ENCODE peak calls at places on chromosome X, in eight cellular contexts. J is neuronal stem cell; L is head of caudate nucleus; F is fibroblast of mammary gland; Q is progenitor cell of endocrine pancreas; O is stimulated activated CD4-positive, alpha-beta T cell treated with anti-CD3 and anti-CD28 coated beads, Interleukin-15, amount 100 ng/mL, for 1 hour; G is epithelial cell of esophagus; R is tibial artery. C is an unnamed sample.

GRCh38 chrX:153775631-153776595 is 4.9 kb upstream of the SRPK3 start:
- DNase-seq in G (no peak), O (no peak), L (no peak), Q (no peak), R (no peak), F (no peak), J (no peak), C (no peak)

GRCh38 chrX:41526268-41526667 is 79.1 kb downstream of the NYX start:
- DNase-seq in F (no peak), L (no peak), Q (no peak), R (no peak), J (no peak), G (no peak), O (no peak), C (no peak)

GRCh38 chrX:46913710-46914109 is 1.5 kb downstream of the JADE3 start:
- DNase-seq in J (peak), L (no peak), R (no peak), Q (peak), O (no peak), F (peak), G (peak), C (no peak)

GRCh38 chrX:130136497-130136896 is 26.2 kb upstream of the ELF4 start:
- DNase-seq in F (no peak), Q (no peak), O (no peak), L (no peak), G (no peak), R (no peak), J (no peak), C (no peak)

GRCh38 chrX:1417921-1418875 is 26.3 kb upstream of the SLC25A6 start:
- DNase-seq in R (no peak), J (no peak), Q (no peak), O (no peak), L (no peak), G (no peak), F (no peak), C (no peak)

GRCh38 chrX:143017272-143017671 is 8.5 kb upstream of the SPANXN4 start:
- DNase-seq in R (no peak), Q (no peak), J (no peak), L (no peak), O (no peak), F (no peak), G (no peak), C (peak)

GRCh38 chrX:133215747-133216146 is 2.4 kb downstream of the TFDP3 start:
- DNase-seq in F (peak), Q (no peak), G (peak), O (no peak), R (no peak), J (peak), L (no peak), C (no peak)

GRCh38 chrX:53239474-53239873 is 14.5 kb upstream of the KDM5C start:
- DNase-seq in G (no peak), J (no peak), O (no peak), L (no peak), F (peak), R (no peak), Q (no peak), C (no peak)

GRCh38 chrX:31832263-31832662 is 760.4 kb upstream of the FTHL17 start:
- DNase-seq in J (no peak), F (no peak), R (no peak), G (peak), L (no peak), Q (no peak), O (no peak), C (peak)

GRCh38 chrX:110081320-110081719 is 78.4 kb downstream of the TMEM164 start:
- DNase-seq in L (no peak), R (no peak), J (no peak), F (no peak), G (no peak), O (no peak), Q (no peak), C (no peak)

GRCh38 chrX:34956915-34957314 is 14.3 kb downstream of the FAM47B start:
- DNase-seq in F (peak), Q (no peak), J (no peak), L (no peak), O (no peak), G (peak), R (no peak), C (peak)

GRCh38 chrX:21639775-21640174 is 18.4 kb downstream of the KLHL34 start:
- DNase-seq in Q (no peak), O (no peak), F (no peak), G (no peak), L (no peak), J (no peak), R (no peak), C (no peak)

GRCh38 chrX:115560978-115561604 is at the start of gene PLS3:
- DNase-seq in G (peak), F (peak), R (peak), O (no peak), J (peak), L (peak), Q (peak), C (peak)

GRCh38 chrX:10741003-10741402 is 120.6 kb upstream of the MID1 start:
- DNase-seq in G (no peak), R (no peak), L (no peak), J (no peak), F (no peak), O (no peak), Q (no peak), C (no peak)

GRCh38 chrX:50071507-50071906 is 129.3 kb downstream of the AKAP4 start:
- DNase-seq in L (no peak), R (no peak), G (no peak), F (no peak), Q (no peak), J (no peak), O (no peak), C (no peak)

GRCh38 chrX:102746134-102746584 is 25.6 kb downstream of the GPRASP3 start:
- DNase-seq in Q (no peak), O (no peak), R (no peak), F (peak), L (peak), J (no peak), G (peak), C (no peak)

GRCh38 chrX:150150081-150150779 is 211.9 kb upstream of the EOLA2 start:
- DNase-seq in F (no peak), R (no peak), L (no peak), J (no peak), G (no peak), Q (no peak), O (no peak), C (no peak)

GRCh38 chrX:136214551-136214950 is 36.6 kb downstream of the MAP7D3 start:
- DNase-seq in J (no peak), O (no peak), Q (no peak), L (no peak), R (no peak), G (peak), F (peak), C (peak)

GRCh38 chrX:85288992-85289723 is 45.4 kb downstream of the ZNF711 start:
- DNase-seq in G (no peak), L (no peak), R (no peak), J (no peak), F (no peak), O (no peak), Q (no peak), C (no peak)

GRCh38 chrX:39633293-39633692 is 464.5 kb downstream of the BCOR start:
- DNase-seq in R (no peak), Q (no peak), G (no peak), F (peak), J (no peak), L (no peak), O (no peak), C (peak)

GRCh38 chrX:39309721-39310152 is 508.5 kb downstream of the MID1IP1 start:
- DNase-seq in J (no peak), O (no peak), Q (no peak), R (no peak), L (no peak), G (no peak), F (no peak), C (peak)

GRCh38 chrX:150037041-150037440 is 98.8 kb upstream of the EOLA2 start:
- DNase-seq in F (peak), Q (no peak), O (no peak), G (no peak), L (no peak), J (no peak), R (no peak), C (peak)